ENCODE peak calls at places on chromosomes 12 and 14, in eight cellular contexts. One of them, this sample, is unnamed.

GRCh38 chr12:495466-495865 is 35.7 kb downstream of the B4GALNT3 start:
- DNase-seq in nucleus accumbens: no peak
- DNase-seq in transverse colon: no peak
- DNase-seq in stomach: peak; percentile 9
- DNase-seq in stimulated activated naive CD4-positive, alpha-beta T cell: no peak
- DNase-seq in GDM1: no peak
- DNase-seq in NCI-H187: no peak
- DNase-seq in H54: no peak
- DNase-seq in this sample: no peak

GRCh38 chr14:43155258-43155657 is 1351.8 kb downstream of the FSCB start:
- DNase-seq in nucleus accumbens: no peak
- DNase-seq in transverse colon: no peak
- DNase-seq in stomach: no peak
- DNase-seq in stimulated activated naive CD4-positive, alpha-beta T cell: no peak
- DNase-seq in GDM1: no peak
- DNase-seq in NCI-H187: no peak
- DNase-seq in H54: no peak
- DNase-seq in this sample: no peak

GRCh38 chr12:12722351-12723146 is 5.4 kb downstream of the CDKN1B start:
- DNase-seq in nucleus accumbens: no peak
- DNase-seq in transverse colon: no peak
- DNase-seq in stomach: no peak
- DNase-seq in stimulated activated naive CD4-positive, alpha-beta T cell: peak; percentile 19
- DNase-seq in GDM1: no peak
- DNase-seq in NCI-H187: no peak
- DNase-seq in H54: no peak
- DNase-seq in this sample: no peak

GRCh38 chr12:77031745-77032144 is 33.6 kb downstream of the E2F7 start:
- DNase-seq in nucleus accumbens: no peak
- DNase-seq in transverse colon: no peak
- DNase-seq in stomach: no peak
- DNase-seq in stimulated activated naive CD4-positive, alpha-beta T cell: no peak
- DNase-seq in GDM1: no peak
- DNase-seq in NCI-H187: no peak
- DNase-seq in H54: peak; percentile 68
- DNase-seq in this sample: peak; percentile 69

GRCh38 chr14:54975856-54976255 is 51.0 kb downstream of the WDHD1 start:
- DNase-seq in nucleus accumbens: no peak
- DNase-seq in transverse colon: no peak
- DNase-seq in stomach: no peak
- DNase-seq in stimulated activated naive CD4-positive, alpha-beta T cell: no peak
- DNase-seq in GDM1: no peak
- DNase-seq in NCI-H187: no peak
- DNase-seq in H54: no peak
- DNase-seq in this sample: no peak

GRCh38 chr14:99177876-99178630 is 93.9 kb downstream of the BCL11B start:
- DNase-seq in nucleus accumbens: no peak
- DNase-seq in transverse colon: no peak
- DNase-seq in stomach: no peak
- DNase-seq in stimulated activated naive CD4-positive, alpha-beta T cell: no peak
- DNase-seq in GDM1: no peak
- DNase-seq in NCI-H187: no peak
- DNase-seq in H54: no peak
- DNase-seq in this sample: no peak

GRCh38 chr14:105253329-105253682 is 5.0 kb downstream of the BTBD6 start:
- DNase-seq in nucleus accumbens: no peak
- DNase-seq in transverse colon: no peak
- DNase-seq in stomach: no peak
- DNase-seq in stimulated activated naive CD4-positive, alpha-beta T cell: no peak
- DNase-seq in GDM1: no peak
- DNase-seq in NCI-H187: no peak
- DNase-seq in H54: no peak
- DNase-seq in this sample: no peak

GRCh38 chr12:2347844-2348476 is 295.2 kb downstream of the CACNA1C start:
- DNase-seq in nucleus accumbens: no peak
- DNase-seq in transverse colon: no peak
- DNase-seq in stomach: no peak
- DNase-seq in stimulated activated naive CD4-positive, alpha-beta T cell: no peak
- DNase-seq in GDM1: no peak
- DNase-seq in NCI-H187: no peak
- DNase-seq in H54: no peak
- DNase-seq in this sample: no peak

GRCh38 chr12:57517187-57517586 is 3.1 kb downstream of the DDIT3 start:
- DNase-seq in nucleus accumbens: no peak
- DNase-seq in transverse colon: no peak
- DNase-seq in stomach: no peak
- DNase-seq in stimulated activated naive CD4-positive, alpha-beta T cell: no peak
- DNase-seq in GDM1: no peak
- DNase-seq in NCI-H187: no peak
- DNase-seq in H54: no peak
- DNase-seq in this sample: no peak